ENCODE peak calls at places on chromosomes 5 and 9, in six cellular contexts. N is ovary, P is mammary epithelial cell, H is RWPE2, B is fibroblast of mammary gland, V is GM12865. W is an unnamed sample.

GRCh38 chr5:142922223-142922952 is 152.2 kb downstream of the ARHGAP26 start:
- DNase-seq in H (no peak), P (no peak), B (peak), N (no peak), V (peak), W (no peak)

GRCh38 chr5:41637424-41637823 is 127.0 kb upstream of the PLCXD3 start:
- DNase-seq in N (no peak), V (peak), H (no peak), B (no peak), P (no peak), W (no peak)

GRCh38 chr9:137273616-137274320 is 3.8 kb upstream of the TOR4A start:
- DNase-seq in N (no peak), B (no peak), H (peak), P (peak), V (no peak), W (no peak)

GRCh38 chr5:150461231-150461630 is 11.7 kb upstream of the RPS14 start:
- DNase-seq in V (peak), N (peak), B (no peak), P (no peak), H (no peak), W (no peak)

GRCh38 chr9:126217797-126218196 is 108.8 kb upstream of the MVB12B start:
- DNase-seq in B (no peak), N (no peak), V (no peak), P (no peak), H (no peak), W (no peak)

GRCh38 chr9:98149422-98149821 is 30.4 kb upstream of the TRIM14 start:
- DNase-seq in V (no peak), B (no peak), P (no peak), N (no peak), H (no peak), W (peak)

GRCh38 chr5:126531543-126532120 is 63.4 kb downstream of the ALDH7A1 start:
- DNase-seq in P (peak), H (no peak), N (no peak), V (no peak), B (peak), W (no peak)

GRCh38 chr9:124078641-124079040 is 67.1 kb downstream of the LHX2 start:
- DNase-seq in N (no peak), V (no peak), P (peak), B (peak), H (no peak), W (no peak)

GRCh38 chr9:121859646-121860045 is 208.2 kb downstream of the DAB2IP start:
- DNase-seq in N (no peak), B (no peak), H (peak), P (no peak), V (no peak), W (no peak)

GRCh38 chr5:171596391-171596878 is 177.0 kb downstream of the FGF18 start:
- DNase-seq in B (peak), P (no peak), H (no peak), N (peak), V (no peak), W (no peak)

DNA sequence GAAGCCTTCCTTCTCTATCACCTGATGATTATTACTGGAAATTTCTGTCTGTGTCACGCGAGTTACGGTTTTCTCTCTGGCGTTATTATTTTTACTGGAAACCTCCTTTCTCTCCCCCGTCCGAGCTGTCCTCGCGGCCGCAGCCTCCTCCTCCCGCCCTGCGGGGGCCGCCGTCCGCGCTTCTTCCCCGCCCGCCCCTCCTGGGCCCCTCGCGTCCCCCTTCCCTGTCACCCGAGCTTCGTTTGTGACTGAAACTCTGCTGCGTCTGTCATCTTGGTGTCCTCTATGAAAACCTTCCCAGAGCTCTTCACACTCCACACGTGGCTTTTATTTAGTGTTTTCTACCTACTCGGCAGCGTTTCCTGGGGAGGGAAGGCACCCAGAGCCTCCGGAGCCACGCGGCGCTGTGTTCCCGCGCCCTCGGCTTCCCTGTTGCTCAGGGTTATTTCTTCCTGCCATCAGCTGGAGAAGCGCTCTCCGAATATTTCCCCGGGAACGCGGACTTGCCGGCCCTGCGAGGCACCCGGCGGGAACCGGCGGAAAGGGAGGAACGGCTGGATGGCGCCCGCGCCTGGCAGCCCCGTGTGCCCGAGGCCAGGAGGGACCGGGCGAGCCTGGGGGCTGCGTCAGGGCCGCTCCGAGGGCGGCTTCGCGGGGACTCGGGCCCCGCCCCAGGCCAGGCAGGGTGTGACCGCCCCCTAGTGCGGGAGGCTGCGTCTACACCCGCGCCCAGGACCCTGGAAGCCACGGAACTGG is 33.9 kb downstream of the TRIP13 start:
- DNase-seq in H (no peak), V (no peak), N (no peak), P (no peak), B (no peak), W (no peak)
- TF ChIP-seq CTCF in H (peak), V (peak), N (no peak), P (peak), B (no peak), W (peak)

DNA sequence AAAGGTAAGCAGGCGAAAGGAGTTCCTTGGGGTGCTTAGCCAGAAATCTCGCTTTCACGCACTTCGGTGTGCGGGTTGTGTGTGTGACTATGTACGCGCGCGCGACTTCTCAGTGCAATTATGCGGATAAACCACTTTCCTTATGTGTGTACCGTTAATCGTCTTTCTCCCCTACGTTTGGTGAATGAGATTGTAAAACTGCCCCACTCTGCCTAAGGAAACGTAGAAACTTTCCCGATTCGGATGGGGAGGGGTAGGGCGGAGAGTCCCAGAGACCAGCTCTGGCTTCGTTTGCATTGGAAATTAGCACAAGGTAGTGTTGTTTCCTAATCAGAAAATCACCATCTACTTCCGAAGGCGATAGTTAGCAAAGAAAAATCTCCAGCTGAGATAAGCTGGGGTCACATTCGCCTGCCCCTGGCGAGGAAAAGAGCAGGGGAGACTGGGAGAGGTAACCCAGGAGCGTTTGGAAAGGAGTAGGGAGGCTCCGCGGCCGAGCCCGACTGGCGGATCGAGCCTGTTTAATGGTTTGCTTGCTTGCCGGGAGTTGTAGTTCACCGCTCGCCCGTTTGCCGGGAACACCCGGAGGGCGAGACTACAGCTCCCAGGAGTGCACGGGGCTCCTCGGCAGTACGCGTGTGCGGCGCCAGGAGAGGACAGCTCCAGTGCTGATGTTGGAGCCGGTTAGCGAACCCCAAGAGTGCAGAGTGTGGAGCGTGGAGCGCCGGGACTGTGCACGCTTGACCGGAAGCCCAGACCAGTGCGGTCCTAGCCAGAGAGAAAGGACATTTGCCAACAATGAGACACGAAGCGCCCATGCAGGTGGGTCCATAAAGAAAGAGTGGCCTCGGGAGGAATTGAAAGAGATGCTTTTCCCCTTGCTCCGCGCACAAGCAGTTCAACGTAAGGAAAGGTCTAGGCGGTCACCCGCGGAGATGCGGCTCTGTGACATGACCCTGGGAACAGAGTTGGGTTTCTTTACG is at the start of gene RAB3C:
- DNase-seq in B (peak), H (peak), P (peak), V (peak), N (peak), W (peak)
- TF ChIP-seq CTCF in B (no peak), H (no peak), P (no peak), V (no peak), N (no peak), W (no peak)

GRCh38 chr5:7015586-7016256 is 302.5 kb downstream of the TENT4A start:
- DNase-seq in B (no peak), V (no peak), P (no peak), H (no peak), N (no peak), W (no peak)

GRCh38 chr5:7017004-7017770 is 304.0 kb downstream of the TENT4A start:
- DNase-seq in H (no peak), P (no peak), V (no peak), N (no peak), B (no peak), W (no peak)

GRCh38 chr5:7018144-7018543 is 304.9 kb downstream of the TENT4A start:
- DNase-seq in V (no peak), N (no peak), P (no peak), B (no peak), H (no peak), W (no peak)

DNA sequence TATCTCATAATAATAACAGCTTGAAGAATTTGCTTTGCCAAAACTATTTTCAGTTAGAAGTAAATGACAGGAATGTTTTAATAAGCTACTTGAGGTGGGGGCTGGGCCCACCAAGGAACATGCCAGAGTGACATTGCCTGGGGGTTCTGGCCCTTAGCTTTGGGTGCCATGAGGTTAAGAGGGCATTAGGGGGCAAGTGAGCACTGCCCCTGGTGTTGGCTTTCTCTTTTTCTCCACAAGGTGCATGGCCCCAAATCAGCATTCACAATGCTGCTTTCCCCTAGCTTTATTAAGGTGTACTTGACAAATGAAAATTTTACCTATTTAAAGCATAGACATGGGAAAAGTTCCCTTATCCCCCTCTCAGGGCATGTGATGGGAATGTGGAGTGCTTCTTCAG is 305.4 kb downstream of the TENT4A start:
- DNase-seq in V (no peak), B (no peak), H (no peak), P (no peak), N (no peak), W (no peak)
- TF ChIP-seq CTCF in V (no peak), B (no peak), H (no peak), P (no peak), N (no peak), W (no peak)

GRCh38 chr5:73303139-73304079 is 130.4 kb downstream of the TMEM174 start:
- DNase-seq in P (no peak), B (no peak), H (no peak), N (no peak), V (peak), W (no peak)
- TF ChIP-seq CTCF in P (peak), B (no peak), H (no peak), N (no peak), V (peak), W (peak)

DNA sequence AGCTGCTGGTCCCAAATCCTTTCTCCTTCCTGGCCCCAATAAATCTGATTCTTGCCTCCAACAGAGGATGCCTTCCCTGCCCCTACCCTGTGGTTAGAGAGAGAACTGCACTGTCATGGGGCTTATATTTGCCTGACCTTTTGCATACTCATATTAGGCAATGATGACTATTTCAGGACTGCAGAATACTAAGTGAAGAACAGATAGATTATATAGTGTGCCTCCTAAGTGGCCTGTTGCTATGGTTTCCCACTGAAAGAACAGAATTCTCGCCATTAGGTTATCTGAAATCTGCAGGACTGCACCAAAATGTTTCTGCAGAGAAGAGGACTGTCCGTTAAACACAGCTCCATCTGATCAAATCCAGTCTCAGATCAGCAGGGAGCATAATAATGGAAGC is 87.3 kb upstream of the CCNG1 start:
- DNase-seq in P (no peak), H (no peak), B (peak), N (no peak), V (no peak), W (no peak)
- TF ChIP-seq CTCF in P (peak), H (no peak), B (peak), N (no peak), V (peak), W (no peak)

DNA sequence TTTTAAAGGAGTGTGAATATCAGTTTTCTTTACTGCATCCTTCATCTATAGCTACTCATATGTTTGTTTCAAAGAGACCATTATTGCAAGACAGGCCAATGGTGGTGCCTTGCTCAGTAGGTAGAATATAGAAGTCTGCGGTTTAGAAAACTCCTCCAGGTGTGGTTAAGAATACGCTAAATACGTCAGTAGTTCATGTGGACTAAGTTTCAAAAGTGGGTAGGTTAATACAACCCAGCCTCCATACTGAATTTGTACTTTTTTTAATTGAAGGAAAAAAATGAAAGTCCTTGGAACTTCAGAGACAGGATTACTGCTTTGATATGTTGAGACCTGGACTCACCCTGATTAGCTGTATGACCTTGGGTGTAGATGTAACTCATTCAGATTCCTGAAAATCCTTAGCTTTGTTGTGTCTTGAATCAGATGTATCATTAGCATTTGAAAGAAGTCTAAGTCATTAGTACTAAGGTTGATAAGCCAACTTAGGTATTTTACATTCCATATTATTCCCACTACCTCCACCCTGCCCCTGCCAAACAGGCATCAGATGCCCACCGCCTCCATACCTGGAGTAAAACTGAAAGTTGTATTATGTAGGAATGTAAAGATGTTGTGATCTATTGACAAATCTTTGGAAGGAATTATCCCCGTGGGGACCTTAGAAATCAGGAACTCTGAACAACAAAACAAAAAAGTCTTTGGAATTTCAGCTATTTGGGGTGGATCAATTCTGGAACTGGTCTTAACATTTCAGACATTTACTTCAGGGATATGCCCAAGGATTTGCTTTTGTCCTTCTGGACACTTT is 6.1 kb downstream of the BASP1 start:
- DNase-seq in V (peak), N (no peak), B (no peak), H (no peak), P (no peak), W (no peak)
- TF ChIP-seq CTCF in V (no peak), N (no peak), B (no peak), H (no peak), P (no peak), W (no peak)